ENCODE peak calls at places on chromosomes 16 and 17, in five cellular contexts. One of them, this sample, is unnamed.

GRCh38 chr16:1991135-1991551 is 1.4 kb downstream of the SYNGR3 start:
- DNase-seq in SK-N-SH: no peak
- DNase-seq in HepG2: no peak
- DNase-seq in K562: no peak
- DNase-seq in GM12878: peak; percentile 71
- DNase-seq in this sample: no peak

GRCh38 chr16:55475919-55476318 is 3.1 kb upstream of the MMP2 start:
- DNase-seq in HepG2: no peak
- DNase-seq in K562: no peak
- DNase-seq in SK-N-SH: no peak
- DNase-seq in GM12878: no peak
- DNase-seq in this sample: no peak

GRCh38 chr17:75352079-75352569 is 53.4 kb downstream of the GRB2 start:
- DNase-seq in SK-N-SH: peak; percentile 30
- DNase-seq in GM12878: no peak
- DNase-seq in K562: no peak
- DNase-seq in HepG2: no peak
- DNase-seq in this sample: peak; percentile 28

GRCh38 chr17:35889241-35889640 is 9.1 kb upstream of the CCL5 start:
- DNase-seq in GM12878: no peak
- DNase-seq in K562: no peak
- DNase-seq in SK-N-SH: no peak
- DNase-seq in HepG2: no peak
- DNase-seq in this sample: no peak

GRCh38 chr17:17179371-17179827 is 26.7 kb downstream of the PLD6 start:
- DNase-seq in HepG2: no peak
- DNase-seq in K562: no peak
- DNase-seq in SK-N-SH: no peak
- DNase-seq in GM12878: peak; percentile 30
- DNase-seq in this sample: no peak

GRCh38 chr17:17398188-17398927 is 78.4 kb upstream of the MED9 start:
- DNase-seq in HepG2: no peak
- DNase-seq in SK-N-SH: no peak
- DNase-seq in K562: no peak
- DNase-seq in GM12878: no peak
- DNase-seq in this sample: no peak

GRCh38 chr17:78378225-78379133 is at the start of gene PGS1:
- DNase-seq in GM12878: no peak
- DNase-seq in K562: peak; percentile 81
- DNase-seq in SK-N-SH: peak; percentile 97
- DNase-seq in HepG2: no peak
- DNase-seq in this sample: peak; percentile 75

GRCh38 chr17:78208486-78208885 is 5.6 kb upstream of the BIRC5 start:
- DNase-seq in GM12878: no peak
- DNase-seq in SK-N-SH: no peak
- DNase-seq in K562: no peak
- DNase-seq in HepG2: no peak
- DNase-seq in this sample: no peak

GRCh38 chr17:68317458-68317857 is 26.2 kb downstream of the ARSG start:
- DNase-seq in GM12878: no peak
- DNase-seq in SK-N-SH: no peak
- DNase-seq in K562: no peak
- DNase-seq in HepG2: no peak
- DNase-seq in this sample: no peak

GRCh38 chr17:52790359-52790955 is 631.9 kb upstream of the CA10 start:
- DNase-seq in SK-N-SH: no peak
- DNase-seq in HepG2: no peak
- DNase-seq in K562: no peak
- DNase-seq in GM12878: no peak
- DNase-seq in this sample: no peak

GRCh38 chr17:17204041-17204591 is 2.0 kb downstream of the PLD6 start:
- DNase-seq in GM12878: no peak
- DNase-seq in K562: no peak
- DNase-seq in HepG2: no peak
- DNase-seq in SK-N-SH: no peak
- DNase-seq in this sample: peak; percentile 17

GRCh38 chr17:37493249-37494027 is 3.7 kb downstream of the DUSP14 start:
- DNase-seq in HepG2: peak; percentile 19
- DNase-seq in SK-N-SH: no peak
- DNase-seq in K562: no peak
- DNase-seq in GM12878: no peak
- DNase-seq in this sample: no peak

GRCh38 chr16:89448656-89449055 is 41.7 kb downstream of the ANKRD11 start:
- DNase-seq in GM12878: no peak
- DNase-seq in SK-N-SH: no peak
- DNase-seq in K562: no peak
- DNase-seq in HepG2: no peak
- DNase-seq in this sample: no peak

GRCh38 chr16:62764572-62764971 is 728.3 kb upstream of the CDH8 start:
- DNase-seq in GM12878: no peak
- DNase-seq in K562: no peak
- DNase-seq in SK-N-SH: no peak
- DNase-seq in HepG2: no peak
- DNase-seq in this sample: no peak

GRCh38 chr17:40777971-40778370 is 4.4 kb downstream of the KRT27 start:
- DNase-seq in HepG2: no peak
- DNase-seq in GM12878: no peak
- DNase-seq in SK-N-SH: no peak
- DNase-seq in K562: no peak
- DNase-seq in this sample: no peak

GRCh38 chr17:82918508-82918907 is 78.7 kb upstream of the ZNF750 start:
- DNase-seq in HepG2: no peak
- DNase-seq in GM12878: no peak
- DNase-seq in SK-N-SH: no peak
- DNase-seq in K562: no peak
- DNase-seq in this sample: no peak

GRCh38 chr16:20538687-20539086 is 37.5 kb downstream of the ACSM2B start:
- DNase-seq in HepG2: no peak
- DNase-seq in SK-N-SH: no peak
- DNase-seq in GM12878: no peak
- DNase-seq in K562: no peak
- DNase-seq in this sample: no peak
- TF ChIP-seq REST in HepG2: no peak
- TF ChIP-seq REST in SK-N-SH: no peak
- TF ChIP-seq REST in GM12878: no peak
- TF ChIP-seq REST in K562: no peak
- TF ChIP-seq REST in this sample: no peak

GRCh38 chr16:20333120-20333519 is 5.8 kb upstream of the GP2 start:
- DNase-seq in GM12878: no peak
- DNase-seq in SK-N-SH: no peak
- DNase-seq in HepG2: no peak
- DNase-seq in K562: no peak
- DNase-seq in this sample: no peak
- TF ChIP-seq CTCF in GM12878: no peak
- TF ChIP-seq CTCF in SK-N-SH: no peak
- TF ChIP-seq CTCF in HepG2: no peak
- TF ChIP-seq CTCF in K562: no peak
- TF ChIP-seq CTCF in this sample: no peak

GRCh38 chr16:87346517-87347060 is 29.4 kb upstream of the C16orf95 start:
- DNase-seq in SK-N-SH: no peak
- DNase-seq in GM12878: no peak
- DNase-seq in K562: no peak
- DNase-seq in HepG2: no peak
- DNase-seq in this sample: no peak

GRCh38 chr16:87347932-87348615 is 30.9 kb upstream of the C16orf95 start:
- DNase-seq in HepG2: no peak
- DNase-seq in K562: no peak
- DNase-seq in GM12878: no peak
- DNase-seq in SK-N-SH: no peak
- DNase-seq in this sample: no peak

GRCh38 chr16:87350681-87351319 is 32.8 kb downstream of the FBXO31 start:
- DNase-seq in SK-N-SH: peak; percentile 85
- DNase-seq in HepG2: no peak
- DNase-seq in K562: no peak
- DNase-seq in GM12878: no peak
- DNase-seq in this sample: no peak

GRCh38 chr16:87350031-87350430 is 32.8 kb upstream of the C16orf95 start:
- DNase-seq in SK-N-SH: no peak
- DNase-seq in K562: no peak
- DNase-seq in GM12878: no peak
- DNase-seq in HepG2: no peak
- DNase-seq in this sample: no peak

GRCh38 chr16:87348616-87349157 is 31.5 kb upstream of the C16orf95 start:
- DNase-seq in GM12878: no peak
- DNase-seq in K562: no peak
- DNase-seq in HepG2: no peak
- DNase-seq in SK-N-SH: no peak
- DNase-seq in this sample: no peak
- TF ChIP-seq GABPA in GM12878: no peak
- TF ChIP-seq GABPA in K562: no peak
- TF ChIP-seq GABPA in HepG2: no peak
- TF ChIP-seq GABPA in SK-N-SH: no peak
- TF ChIP-seq GABPA in this sample: no peak

GRCh38 chr16:21957687-21958346 is 4.7 kb downstream of the UQCRC2 start:
- DNase-seq in SK-N-SH: no peak
- DNase-seq in K562: no peak
- DNase-seq in HepG2: no peak
- DNase-seq in GM12878: no peak
- DNase-seq in this sample: no peak

GRCh38 chr16:21963887-21964286 is 10.7 kb downstream of the UQCRC2 start:
- DNase-seq in GM12878: no peak
- DNase-seq in K562: no peak
- DNase-seq in SK-N-SH: no peak
- DNase-seq in HepG2: no peak
- DNase-seq in this sample: no peak

GRCh38 chr16:21959050-21959449 is 5.9 kb downstream of the UQCRC2 start:
- DNase-seq in SK-N-SH: no peak
- DNase-seq in HepG2: no peak
- DNase-seq in K562: no peak
- DNase-seq in GM12878: no peak
- DNase-seq in this sample: no peak

GRCh38 chr16:21964353-21964752 is 11.2 kb downstream of the UQCRC2 start:
- DNase-seq in HepG2: no peak
- DNase-seq in K562: no peak
- DNase-seq in GM12878: no peak
- DNase-seq in SK-N-SH: no peak
- DNase-seq in this sample: no peak

GRCh38 chr16:21962475-21962874 is 9.3 kb downstream of the UQCRC2 start:
- DNase-seq in SK-N-SH: no peak
- DNase-seq in GM12878: no peak
- DNase-seq in K562: no peak
- DNase-seq in HepG2: no peak
- DNase-seq in this sample: no peak
- TF ChIP-seq REST in SK-N-SH: no peak
- TF ChIP-seq REST in GM12878: no peak
- TF ChIP-seq REST in K562: no peak
- TF ChIP-seq REST in HepG2: no peak
- TF ChIP-seq REST in this sample: no peak

DNA sequence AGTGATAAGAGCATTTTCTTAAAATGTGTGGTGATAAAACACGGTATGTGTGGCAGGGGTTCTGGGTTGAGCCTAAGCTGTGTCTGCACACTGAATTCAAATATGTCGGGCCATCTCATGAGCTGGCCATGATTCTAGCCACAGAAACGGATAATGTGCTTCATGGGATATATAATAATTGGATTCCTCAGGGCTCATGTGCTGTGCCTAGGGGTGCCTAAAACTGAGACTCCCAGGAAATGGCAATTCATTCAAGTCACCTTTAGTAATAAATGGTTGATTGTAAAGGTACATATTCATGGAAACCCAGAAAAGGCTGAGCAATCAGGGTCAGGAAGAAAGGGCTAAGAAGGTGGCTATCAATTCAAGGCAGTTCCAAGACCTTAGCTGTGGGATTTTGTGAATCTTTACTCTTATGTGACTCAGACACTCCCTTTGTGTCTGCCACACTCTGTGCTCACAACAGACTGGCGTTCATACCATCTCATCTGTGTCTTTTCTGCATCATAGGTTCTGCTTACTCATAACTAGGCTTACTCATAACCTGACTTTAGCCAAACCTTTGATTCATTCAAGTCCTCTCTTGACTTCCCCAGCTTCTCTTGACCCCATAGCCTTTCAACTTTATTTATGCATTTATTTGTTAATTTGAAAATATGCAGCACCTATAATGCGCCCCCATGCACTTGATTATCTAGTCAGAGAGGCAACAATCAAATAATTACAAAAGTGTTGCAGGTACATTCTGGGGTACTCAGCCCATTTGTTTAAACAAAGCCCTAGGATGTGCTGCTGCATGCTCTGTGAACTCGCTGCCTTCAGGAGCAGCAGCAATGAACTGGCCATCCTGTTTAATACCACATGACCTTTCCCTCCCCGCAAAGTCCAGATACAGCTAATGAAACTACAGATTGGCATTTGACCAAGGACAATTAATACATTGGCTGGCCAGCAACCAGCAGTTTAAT is 28.4 kb upstream of the MED13 start:
- DNase-seq in HepG2: peak; percentile 36
- DNase-seq in K562: no peak
- DNase-seq in SK-N-SH: peak; percentile 59
- DNase-seq in GM12878: peak; percentile 90
- DNase-seq in this sample: no peak
- TF ChIP-seq CTCF in HepG2: no peak
- TF ChIP-seq CTCF in K562: no peak
- TF ChIP-seq CTCF in SK-N-SH: no peak
- TF ChIP-seq CTCF in GM12878: no peak
- TF ChIP-seq CTCF in this sample: no peak

GRCh38 chr17:49342575-49342936 is 19.5 kb downstream of the ZNF652 start:
- DNase-seq in SK-N-SH: no peak
- DNase-seq in K562: no peak
- DNase-seq in GM12878: no peak
- DNase-seq in HepG2: no peak
- DNase-seq in this sample: no peak

GRCh38 chr17:49339359-49339758 is 22.7 kb downstream of the ZNF652 start:
- DNase-seq in HepG2: no peak
- DNase-seq in SK-N-SH: no peak
- DNase-seq in K562: no peak
- DNase-seq in GM12878: no peak
- DNase-seq in this sample: no peak

GRCh38 chr17:49341356-49341755 is 20.7 kb downstream of the ZNF652 start:
- DNase-seq in HepG2: no peak
- DNase-seq in K562: no peak
- DNase-seq in SK-N-SH: no peak
- DNase-seq in GM12878: no peak
- DNase-seq in this sample: no peak

GRCh38 chr17:49337900-49338299 is 24.1 kb downstream of the ZNF652 start:
- DNase-seq in K562: no peak
- DNase-seq in HepG2: no peak
- DNase-seq in GM12878: no peak
- DNase-seq in SK-N-SH: no peak
- DNase-seq in this sample: no peak

GRCh38 chr17:49338883-49339282 is 23.2 kb downstream of the ZNF652 start:
- DNase-seq in K562: peak; percentile 17
- DNase-seq in SK-N-SH: no peak
- DNase-seq in HepG2: no peak
- DNase-seq in GM12878: no peak
- DNase-seq in this sample: no peak
- TF ChIP-seq GABPA in K562: no peak
- TF ChIP-seq GABPA in SK-N-SH: no peak
- TF ChIP-seq GABPA in HepG2: no peak
- TF ChIP-seq GABPA in GM12878: no peak
- TF ChIP-seq GABPA in this sample: no peak

GRCh38 chr17:70171159-70171558 is 1.8 kb downstream of the KCNJ2 start:
- DNase-seq in GM12878: no peak
- DNase-seq in HepG2: no peak
- DNase-seq in SK-N-SH: no peak
- DNase-seq in K562: no peak
- DNase-seq in this sample: no peak
- TF ChIP-seq REST in GM12878: no peak
- TF ChIP-seq REST in HepG2: no peak
- TF ChIP-seq REST in SK-N-SH: no peak
- TF ChIP-seq REST in K562: no peak
- TF ChIP-seq REST in this sample: no peak